ENCODE peak calls at places on chromosomes 12 and 14, in six cellular contexts. M is NCI-H1436 treated with DMSO at 0.1 percent for 48 hours, U is ovary, S is lower leg skin, T is epithelial cell of proximal tubule, R is cerebellum. H is an unnamed sample.

GRCh38 chr12:1927751-1928351 is 9.4 kb upstream of the CACNA2D4 start:
- DNase-seq in U (peak; percentile 3), R (peak; percentile 44), M (no peak), T (no peak), S (no peak), H (no peak)

GRCh38 chr14:90611936-90612335 is 204.3 kb downstream of the TTC7B start:
- DNase-seq in U (no peak), S (no peak), T (no peak), R (no peak), M (no peak), H (no peak)

GRCh38 chr12:54603173-54603814 is 14.8 kb upstream of the PPP1R1A start:
- DNase-seq in S (peak; percentile 45), M (no peak), T (no peak), R (peak; percentile 67), U (peak; percentile 46), H (no peak)

GRCh38 chr14:36901846-36902245 is 240.2 kb downstream of the PAX9 start:
- DNase-seq in S (no peak), T (no peak), M (no peak), R (no peak), U (no peak), H (no peak)

GRCh38 chr14:36747411-36748184 is 85.9 kb downstream of the PAX9 start:
- DNase-seq in T (no peak), U (no peak), M (no peak), R (no peak), S (no peak), H (no peak)

GRCh38 chr14:104433401-104434213 is 146.0 kb upstream of the C14orf180 start:
- DNase-seq in S (peak; percentile 11), R (no peak), M (no peak), T (no peak), U (no peak), H (no peak)

GRCh38 chr14:77028384-77029246 is at the start of gene IRF2BPL:
- DNase-seq in T (peak; percentile 73), R (peak; percentile 97), U (peak; percentile 100), S (peak; percentile 97), M (peak; percentile 90), H (no peak)

GRCh38 chr12:48183876-48184548 is 568 bp downstream of the CCDC184 start:
- DNase-seq in M (no peak), U (no peak), R (peak; percentile 13), T (no peak), S (no peak), H (no peak)

GRCh38 chr14:71139058-71139946 is 232.0 kb downstream of the PCNX1 start:
- DNase-seq in M (no peak), U (peak; percentile 13), R (peak; percentile 67), S (peak; percentile 26), T (no peak), H (no peak)

GRCh38 chr12:121711925-121712461 is 559 bp upstream of the TMEM120B start:
- DNase-seq in U (no peak), T (no peak), M (no peak), R (no peak), S (peak; percentile 25), H (no peak)

GRCh38 chr12:113846883-113847282 is 119.2 kb downstream of the RBM19 start:
- DNase-seq in U (no peak), T (no peak), R (no peak), M (no peak), S (no peak), H (no peak)